ENCODE peak calls at places on chromosomes 1 and 21, in ten cellular contexts. V, Z, K, Y, M, Q, E, N, I and P are unnamed samples.

GRCh38 chr1:189682591-189682990 is 795.1 kb downstream of the BRINP3 start:
- DNase-seq in V (peak), Z (no peak), K (no peak), Y (no peak), M (no peak), Q (no peak), E (no peak), N (no peak), I (no peak), P (no peak)

GRCh38 chr1:102858695-102859094 is 249.6 kb downstream of the COL11A1 start:
- DNase-seq in V (no peak), Z (no peak), K (no peak), Y (no peak), M (no peak), Q (no peak), E (no peak), N (no peak), I (no peak), P (no peak)

GRCh38 chr1:230228234-230228897 is 161.3 kb downstream of the GALNT2 start:
- DNase-seq in V (no peak), Z (no peak), K (no peak), Y (no peak), M (no peak), Q (no peak), E (no peak), N (no peak), I (no peak), P (no peak)

GRCh38 chr1:1211541-1212511 is 2.1 kb downstream of the TNFRSF4 start:
- DNase-seq in V (peak), Z (no peak), K (no peak), Y (peak), M (no peak), Q (no peak), E (peak), N (no peak), I (no peak), P (no peak)

GRCh38 chr1:201883786-201884185 is 4.9 kb upstream of the SHISA4 start:
- DNase-seq in V (no peak), Z (no peak), K (no peak), Y (no peak), M (peak), Q (peak), E (no peak), N (no peak), I (no peak), P (no peak)

GRCh38 chr1:19123837-19124236 is 86.2 kb downstream of the UBR4 start:
- DNase-seq in V (no peak), Z (no peak), K (no peak), Y (no peak), M (peak), Q (no peak), E (no peak), N (no peak), I (no peak), P (no peak)

GRCh38 chr1:160978510-160978927 is 23.9 kb upstream of the ITLN2 start:
- DNase-seq in V (no peak), Z (no peak), K (no peak), Y (no peak), M (no peak), Q (no peak), E (peak), N (no peak), I (no peak), P (peak)

GRCh38 chr1:186871784-186872183 is 43.0 kb downstream of the PLA2G4A start:
- DNase-seq in V (no peak), Z (no peak), K (no peak), Y (no peak), M (no peak), Q (no peak), E (no peak), N (peak), I (no peak), P (no peak)

GRCh38 chr1:30523055-30524020 is 200.0 kb downstream of the MATN1 start:
- DNase-seq in V (no peak), Z (no peak), K (no peak), Y (no peak), M (no peak), Q (peak), E (no peak), N (no peak), I (no peak), P (peak)

GRCh38 chr1:68232354-68233148 is at the start of gene WLS:
- DNase-seq in V (peak), Z (peak), K (no peak), Y (peak), M (peak), Q (peak), E (peak), N (peak), I (no peak), P (peak)

GRCh38 chr1:21268281-21269239 is 21.7 kb downstream of the ECE1 start:
- DNase-seq in V (no peak), Z (no peak), K (no peak), Y (no peak), M (no peak), Q (no peak), E (peak), N (no peak), I (no peak), P (peak)

GRCh38 chr1:153648000-153648643 is 10.4 kb upstream of the SNAPIN start:
- DNase-seq in V (no peak), Z (no peak), K (no peak), Y (no peak), M (no peak), Q (no peak), E (no peak), N (no peak), I (no peak), P (no peak)

GRCh38 chr1:90550616-90551406 is 166.3 kb downstream of the BARHL2 start:
- DNase-seq in V (no peak), Z (no peak), K (no peak), Y (no peak), M (no peak), Q (no peak), E (no peak), N (peak), I (no peak), P (no peak)

GRCh38 chr1:180841460-180841859 is 71.2 kb upstream of the KIAA1614 start:
- DNase-seq in V (no peak), Z (no peak), K (no peak), Y (no peak), M (no peak), Q (no peak), E (no peak), N (no peak), I (no peak), P (no peak)

GRCh38 chr1:89546082-89546889 is 21.7 kb downstream of the LRRC8B start:
- DNase-seq in V (no peak), Z (no peak), K (no peak), Y (no peak), M (no peak), Q (no peak), E (no peak), N (no peak), I (no peak), P (no peak)

GRCh38 chr1:37763791-37764741 is 854 bp downstream of the EPHA10 start:
- DNase-seq in V (peak), Z (no peak), K (no peak), Y (peak), M (peak), Q (no peak), E (no peak), N (peak), I (peak), P (no peak)

GRCh38 chr21:33856893-33857527 is 58.6 kb downstream of the ATP5PO start:
- DNase-seq in V (peak), Z (peak), K (no peak), Y (no peak), M (no peak), Q (no peak), E (no peak), N (no peak), I (no peak), P (no peak)

GRCh38 chr1:239061770-239062169 is 324.6 kb upstream of the CHRM3 start:
- DNase-seq in V (no peak), Z (no peak), K (no peak), Y (no peak), M (no peak), Q (no peak), E (no peak), N (peak), I (no peak), P (no peak)

GRCh38 chr1:98556521-98557158 is 104.9 kb upstream of the SNX7 start:
- DNase-seq in V (no peak), Z (no peak), K (no peak), Y (no peak), M (no peak), Q (peak), E (no peak), N (peak), I (no peak), P (no peak)

GRCh38 chr1:81850495-81850894 is 49.8 kb downstream of the ADGRL2 start:
- DNase-seq in V (no peak), Z (no peak), K (no peak), Y (no peak), M (no peak), Q (no peak), E (no peak), N (no peak), I (no peak), P (no peak)

GRCh38 chr1:169900567-169900966 is 6.9 kb upstream of the SCYL3 start:
- DNase-seq in V (no peak), Z (no peak), K (no peak), Y (no peak), M (no peak), Q (no peak), E (no peak), N (no peak), I (no peak), P (no peak)

GRCh38 chr1:208242829-208243521 is 1.2 kb downstream of the PLXNA2 start:
- DNase-seq in V (peak), Z (peak), K (no peak), Y (peak), M (no peak), Q (no peak), E (peak), N (peak), I (no peak), P (peak)

GRCh38 chr1:208244584-208244916 is 366 bp upstream of the PLXNA2 start:
- DNase-seq in V (no peak), Z (no peak), K (no peak), Y (no peak), M (no peak), Q (no peak), E (no peak), N (no peak), I (no peak), P (no peak)

GRCh38 chr1:208243522-208243850 is 698 bp downstream of the PLXNA2 start:
- DNase-seq in V (peak), Z (no peak), K (no peak), Y (peak), M (no peak), Q (no peak), E (no peak), N (peak), I (peak), P (no peak)

GRCh38 chr1:208243851-208244583 is at the start of gene PLXNA2:
- DNase-seq in V (peak), Z (peak), K (peak), Y (peak), M (peak), Q (peak), E (peak), N (peak), I (peak), P (peak)

DNA sequence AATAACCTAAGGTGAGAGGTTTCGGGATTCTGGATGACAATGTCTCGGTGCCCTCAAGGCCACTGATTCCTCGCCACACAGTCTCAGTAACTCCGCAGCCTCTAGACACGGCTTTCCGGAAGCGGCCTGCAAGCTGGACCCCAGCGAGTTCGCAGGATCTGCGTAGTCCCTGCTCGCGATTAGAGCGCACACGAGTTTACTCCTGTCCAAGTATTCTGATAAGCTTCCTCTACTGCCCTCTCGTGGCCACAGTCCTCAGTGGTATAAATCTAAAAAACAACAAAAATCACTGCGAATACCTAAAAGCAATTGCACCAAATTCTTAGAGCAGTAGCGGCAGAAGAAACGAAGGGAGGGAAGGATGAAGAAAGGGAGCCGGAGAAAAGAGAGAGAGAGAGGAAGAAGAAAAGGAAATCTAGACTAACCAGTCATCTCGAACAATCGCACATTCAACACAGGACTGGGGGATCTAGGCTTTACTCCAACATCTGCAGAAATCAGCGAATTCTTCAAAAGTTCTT is 1.1 kb upstream of the PLXNA2 start:
- DNase-seq in V (peak), Z (peak), K (peak), Y (peak), M (peak), Q (peak), E (peak), N (peak), I (peak), P (peak)
- TF ChIP-seq POLR2AphosphoS5 in V (no peak), Z (peak), K (no peak), Y (peak), M (no peak), Q (no peak), E (peak), N (no peak), I (no peak), P (peak)

DNA sequence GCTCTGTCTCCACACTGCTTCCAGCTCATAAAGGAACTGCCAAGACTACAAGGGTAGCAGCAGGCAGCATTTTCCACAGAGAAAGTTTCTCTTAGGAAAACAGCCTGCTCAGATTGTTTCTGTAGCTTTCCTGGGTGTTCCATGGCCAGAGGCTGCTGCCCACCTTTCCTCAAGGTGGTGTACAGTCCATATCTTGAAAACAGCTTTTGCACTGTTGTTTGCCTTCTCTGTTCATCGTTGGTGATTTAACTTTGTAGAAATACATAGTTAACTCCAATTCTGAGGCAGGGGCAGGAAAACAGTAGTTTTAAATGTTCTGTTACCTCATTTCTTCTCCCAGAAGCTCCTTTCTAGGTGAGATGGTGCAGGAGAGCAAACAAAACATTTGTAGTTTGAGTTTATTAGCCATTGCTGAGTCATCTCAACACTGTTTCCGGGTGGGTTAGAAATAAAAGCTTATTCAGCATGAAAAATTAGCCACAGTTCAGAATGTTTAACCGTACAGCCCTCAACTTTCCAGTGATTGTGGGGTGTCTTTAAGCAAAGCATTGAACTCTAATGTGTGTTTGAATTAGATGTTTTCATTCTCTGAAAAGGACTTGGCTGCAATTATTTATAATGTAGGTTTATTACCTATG is 41.7 kb downstream of the DIP2A start:
- DNase-seq in V (no peak), Z (no peak), K (no peak), Y (no peak), M (no peak), Q (no peak), E (no peak), N (no peak), I (no peak), P (no peak)
- TF ChIP-seq POLR2AphosphoS5 in V (no peak), Z (no peak), K (no peak), Y (no peak), M (no peak), Q (no peak), E (no peak), N (no peak), I (no peak), P (no peak)

GRCh38 chr1:6348511-6349191 is 44.9 kb downstream of the ACOT7 start:
- DNase-seq in V (no peak), Z (no peak), K (no peak), Y (no peak), M (peak), Q (no peak), E (peak), N (no peak), I (no peak), P (peak)
- TF ChIP-seq POLR2AphosphoS5 in V (no peak), Z (no peak), K (no peak), Y (peak), M (no peak), Q (no peak), E (no peak), N (no peak), I (no peak), P (no peak)

GRCh38 chr1:9413877-9414213 is 121.2 kb downstream of the SPSB1 start:
- DNase-seq in V (no peak), Z (no peak), K (no peak), Y (peak), M (no peak), Q (no peak), E (peak), N (no peak), I (no peak), P (no peak)
- TF ChIP-seq POLR2AphosphoS5 in V (no peak), Z (no peak), K (no peak), Y (peak), M (no peak), Q (no peak), E (peak), N (no peak), I (no peak), P (peak)

DNA sequence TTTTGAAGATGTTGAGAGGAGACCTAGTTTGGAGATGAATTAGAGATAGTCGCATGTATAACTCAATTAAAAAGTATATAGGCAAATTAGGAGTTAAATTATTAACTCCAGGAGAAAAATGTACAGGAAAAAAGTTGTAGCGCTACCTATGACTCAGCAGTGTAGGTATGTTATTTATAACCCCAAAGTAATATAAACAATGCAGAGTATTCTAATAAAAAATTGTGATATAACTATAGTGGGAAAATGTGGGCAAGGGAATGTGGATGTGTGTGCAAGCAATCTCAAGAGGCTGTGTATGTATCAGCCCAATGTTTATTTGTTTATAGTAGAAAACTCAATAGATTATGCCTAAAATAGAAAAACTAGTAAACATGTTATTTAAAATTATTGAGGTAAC is 144.5 kb downstream of the BRINP2 start:
- DNase-seq in V (no peak), Z (no peak), K (no peak), Y (no peak), M (no peak), Q (no peak), E (no peak), N (no peak), I (no peak), P (no peak)
- TF ChIP-seq POLR2AphosphoS5 in V (no peak), Z (no peak), K (no peak), Y (no peak), M (no peak), Q (no peak), E (no peak), N (no peak), I (no peak), P (no peak)

DNA sequence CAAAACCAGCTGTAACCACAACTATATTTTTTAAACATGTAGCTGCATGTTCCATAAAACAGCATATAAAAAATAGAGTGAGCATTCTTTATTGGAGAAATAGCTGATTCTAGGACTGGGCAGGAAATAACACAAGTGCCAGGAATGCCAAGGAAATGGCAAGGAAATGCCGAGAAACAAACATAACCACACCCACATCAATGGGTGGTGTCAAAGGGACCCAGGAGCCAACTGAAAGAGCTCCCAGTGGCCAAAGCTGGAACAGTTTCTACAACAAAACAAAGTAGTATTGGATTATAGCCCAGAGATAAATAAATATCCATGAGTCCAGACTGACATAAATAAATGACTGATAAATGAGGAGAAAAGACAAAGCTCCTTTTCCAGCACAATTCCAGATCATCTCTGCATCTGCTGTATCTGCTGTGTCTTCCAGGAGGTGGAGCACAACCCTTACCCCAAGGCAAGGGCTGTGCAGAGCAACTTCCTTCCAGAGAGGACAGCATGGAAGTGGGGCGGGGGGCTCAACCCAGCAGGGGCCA is 28.1 kb downstream of the ADARB1 start:
- DNase-seq in V (no peak), Z (no peak), K (no peak), Y (no peak), M (no peak), Q (peak), E (peak), N (peak), I (no peak), P (peak)
- TF ChIP-seq POLR2AphosphoS5 in V (no peak), Z (no peak), K (no peak), Y (peak), M (no peak), Q (no peak), E (no peak), N (no peak), I (no peak), P (no peak)

DNA sequence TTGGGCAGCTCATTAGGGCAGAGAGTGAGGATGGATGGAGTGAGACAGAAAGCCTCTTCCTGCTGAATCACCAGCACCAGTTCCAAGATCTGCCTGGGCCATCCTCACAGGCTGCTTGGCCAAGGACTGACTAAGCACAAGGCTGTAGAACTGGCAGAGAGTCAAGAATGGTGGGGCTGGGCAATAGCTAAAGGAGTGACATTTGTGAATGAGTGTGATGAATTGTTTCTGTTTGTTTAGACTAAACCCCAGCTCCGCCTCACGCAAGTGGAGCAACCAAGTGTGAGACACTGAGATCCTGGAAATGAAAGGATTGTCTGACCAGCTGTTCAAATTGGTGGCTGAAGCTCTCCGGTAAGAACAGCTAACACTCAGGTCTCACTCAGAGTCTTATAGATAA is 38.6 kb downstream of the BRINP2 start:
- DNase-seq in V (no peak), Z (peak), K (no peak), Y (no peak), M (no peak), Q (no peak), E (peak), N (no peak), I (no peak), P (peak)
- TF ChIP-seq POLR2AphosphoS5 in V (no peak), Z (peak), K (no peak), Y (peak), M (no peak), Q (no peak), E (peak), N (no peak), I (no peak), P (peak)

GRCh38 chr1:179251675-179252074 is 22.2 kb upstream of the ABL2 start:
- DNase-seq in V (peak), Z (no peak), K (no peak), Y (no peak), M (no peak), Q (no peak), E (no peak), N (peak), I (no peak), P (no peak)
- TF ChIP-seq POLR2AphosphoS5 in V (no peak), Z (no peak), K (no peak), Y (no peak), M (no peak), Q (no peak), E (no peak), N (no peak), I (no peak), P (no peak)